ENCODE peak calls at places on chromosomes 5 and 9, in four cellular contexts. X is tibial nerve, Q is cardiac fibroblast, G is ovary. R is an unnamed sample.

GRCh38 chr9:134189475-134190231 is 25.3 kb upstream of the RNU6ATAC start:
- DNase-seq in G (peak), Q (no peak), X (peak), R (no peak)

GRCh38 chr9:72228282-72228681 is 79.0 kb downstream of the GDA start:
- DNase-seq in X (no peak), Q (no peak), G (no peak), R (no peak)

GRCh38 chr9:128706671-128707381 is 4.5 kb downstream of the PKN3 start:
- DNase-seq in X (no peak), Q (no peak), G (no peak), R (no peak)

GRCh38 chr9:134944351-134944802 is 26.7 kb upstream of the FCN1 start:
- DNase-seq in G (peak), Q (peak), X (no peak), R (no peak)

GRCh38 chr5:96994493-96994892 is 58.6 kb downstream of the LNPEP start:
- DNase-seq in G (no peak), X (no peak), Q (no peak), R (no peak)

GRCh38 chr5:140734354-140734753 is 34.1 kb downstream of the ZMAT2 start:
- DNase-seq in G (no peak), X (no peak), Q (peak), R (no peak)

GRCh38 chr5:141234109-141234508 is 11.0 kb downstream of the PCDHB14 start:
- DNase-seq in Q (peak), G (no peak), X (no peak), R (no peak)

GRCh38 chr9:112655633-112656032 is 62.3 kb downstream of the INIP start:
- DNase-seq in X (no peak), Q (no peak), G (no peak), R (no peak)

GRCh38 chr9:134538856-134539562 is 102.6 kb upstream of the COL5A1 start:
- DNase-seq in X (no peak), G (no peak), Q (no peak), R (no peak)

GRCh38 chr9:15531380-15531779 is 20.6 kb upstream of the PSIP1 start:
- DNase-seq in G (no peak), Q (no peak), X (no peak), R (no peak)

GRCh38 chr9:101463397-101463796 is 27.8 kb upstream of the ALDOB start:
- DNase-seq in X (no peak), G (no peak), Q (peak), R (no peak)

GRCh38 chr9:33076031-33076359 is 479 bp downstream of the SMU1 start:
- DNase-seq in Q (no peak), X (no peak), G (no peak), R (no peak)

DNA sequence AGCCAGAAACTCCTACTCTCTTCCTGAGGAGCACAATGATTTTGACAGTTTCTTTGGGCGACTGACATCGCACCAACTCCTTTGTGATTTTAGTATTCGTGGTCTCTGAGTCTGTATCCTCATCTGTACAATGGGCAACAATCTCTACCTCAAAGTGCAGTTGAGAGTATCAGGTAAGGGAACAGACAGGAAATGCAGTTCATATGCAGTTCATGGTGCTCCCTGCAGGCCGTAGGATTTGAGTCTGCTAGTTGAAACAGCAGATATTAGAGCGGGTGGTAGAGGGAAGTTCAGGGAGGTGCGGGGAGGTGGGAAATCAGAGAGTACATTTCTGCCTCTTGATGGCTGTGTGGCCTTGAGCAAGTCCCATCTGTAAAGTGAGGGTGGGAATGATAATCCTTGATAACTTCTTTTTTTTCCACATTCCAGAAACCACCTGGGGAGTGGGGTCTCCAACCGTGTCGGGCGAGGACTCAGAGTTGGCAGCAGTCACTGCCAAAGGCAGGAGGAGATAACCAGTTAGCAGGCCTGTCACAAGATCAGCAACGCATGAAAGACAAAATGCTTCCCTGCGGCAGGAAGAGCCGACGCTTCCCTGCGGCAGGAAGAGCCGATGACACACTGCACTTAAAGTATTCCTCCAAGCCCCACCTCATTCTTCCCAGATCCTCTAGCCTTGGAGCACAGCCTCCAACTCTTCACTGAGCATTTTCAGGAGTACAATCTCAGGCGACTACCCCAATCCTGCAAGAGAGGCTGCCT is 6.0 kb upstream of the NEK6 start:
- DNase-seq in Q (peak), X (no peak), G (no peak), R (no peak)
- TF ChIP-seq CTCF in Q (no peak), X (no peak), G (no peak), R (no peak)

DNA sequence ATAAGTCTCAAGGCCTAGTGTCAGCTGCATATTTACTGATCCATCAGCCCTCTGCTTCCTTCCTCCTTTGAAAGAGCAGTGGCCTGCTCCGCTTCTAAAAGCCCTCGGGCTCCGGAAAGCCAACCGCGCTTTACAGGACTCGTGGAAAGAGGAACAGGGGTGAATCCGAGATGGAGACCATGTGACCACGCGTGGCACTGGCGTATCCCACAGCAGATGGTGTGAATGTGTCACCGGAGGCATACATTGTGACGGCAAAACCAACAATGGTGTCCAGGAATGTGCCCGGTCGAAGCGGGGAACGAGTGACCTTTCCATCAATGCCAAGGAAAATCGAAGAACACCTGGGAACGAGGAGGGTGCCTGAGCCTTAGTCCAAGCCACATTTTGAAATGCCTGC is 484.6 kb downstream of the SPATA31A7 start:
- DNase-seq in G (no peak), X (no peak), Q (no peak), R (no peak)
- TF ChIP-seq CTCF in G (no peak), X (no peak), Q (no peak), R (no peak)

DNA sequence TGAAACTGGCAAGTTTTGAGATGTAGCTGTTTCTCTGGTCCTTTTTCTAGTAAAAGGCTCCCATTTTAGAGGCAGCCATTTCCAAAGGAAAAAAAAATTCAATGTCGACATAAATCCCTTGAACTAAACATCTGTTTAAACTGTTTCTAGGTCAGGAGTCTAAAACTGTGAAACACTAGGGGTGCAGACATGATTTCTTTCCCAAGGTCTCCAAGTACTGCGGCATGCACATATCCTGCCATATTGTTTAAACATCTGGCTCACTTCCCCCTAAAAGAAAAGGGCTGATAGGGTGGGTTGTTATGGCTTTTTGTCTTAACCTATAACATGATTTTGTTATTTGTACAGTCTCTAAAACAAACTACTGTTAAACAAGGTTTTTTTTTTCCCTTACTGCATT is 51.1 kb downstream of the NFIB start:
- DNase-seq in X (no peak), G (no peak), Q (no peak), R (no peak)
- TF ChIP-seq CTCF in X (no peak), G (no peak), Q (no peak), R (no peak)

GRCh38 chr5:127492854-127493738 is 24.3 kb upstream of the PRRC1 start:
- DNase-seq in G (no peak), Q (peak), X (no peak), R (no peak)
- TF ChIP-seq CTCF in G (peak), Q (peak), X (no peak), R (peak)

R was measured in thyroid gland.